ENCODE peak calls at places on chromosomes 13 and 19, in ten cellular contexts. O is ovary; F is H1; Y is right lobe of liver; B is fibroblast of the aortic adventitia; A is fibroblast of pulmonary artery; D is cardiac fibroblast; S is heart right ventricle; R is PC-9; K is CD8-positive, alpha-beta memory T cell. V is an unnamed sample.

GRCh38 chr13:60335531-60335930 is 61.5 kb upstream of the TDRD3 start:
- DNase-seq in S (no peak), Y (no peak), B (peak), D (peak), O (no peak), R (no peak), F (no peak), K (peak), A (peak), V (no peak)

GRCh38 chr13:80469841-80470378 is 129.0 kb upstream of the SPRY2 start:
- DNase-seq in F (no peak), Y (peak), D (peak), S (peak), B (peak), R (peak), A (peak), O (peak), K (no peak), V (peak)

GRCh38 chr13:80523134-80523533 is 182.2 kb upstream of the SPRY2 start:
- DNase-seq in B (no peak), O (no peak), Y (no peak), D (no peak), F (no peak), R (no peak), S (no peak), A (no peak), K (no peak), V (no peak)

GRCh38 chr13:110560606-110561334 is 752 bp downstream of the RAB20 start:
- DNase-seq in O (no peak), K (peak), F (no peak), B (peak), D (peak), R (peak), S (peak), Y (no peak), A (peak), V (no peak)

GRCh38 chr19:22783651-22784050 is 300 bp downstream of the ZNF99 start:
- DNase-seq in S (peak), R (no peak), B (no peak), D (no peak), F (no peak), Y (no peak), K (no peak), A (no peak), O (no peak), V (no peak)

GRCh38 chr19:38564981-38565685 is 52.6 kb downstream of the MAP4K1 start:
- DNase-seq in A (no peak), F (no peak), R (no peak), D (no peak), B (no peak), S (no peak), K (no peak), Y (no peak), O (no peak), V (no peak)

GRCh38 chr13:107373551-107373950 is 805.6 kb upstream of the ARGLU1 start:
- DNase-seq in D (peak), A (peak), F (no peak), Y (no peak), B (peak), S (no peak), K (no peak), R (peak), O (no peak), V (no peak)

GRCh38 chr19:46015080-46015960 is 7.5 kb downstream of the PGLYRP1 start:
- DNase-seq in K (peak), F (peak), D (peak), B (no peak), Y (peak), A (peak), S (peak), R (peak), O (peak), V (peak)

GRCh38 chr19:7440188-7440975 is 48.5 kb downstream of the PEX11G start:
- DNase-seq in K (no peak), O (no peak), S (no peak), F (no peak), R (no peak), B (no peak), A (no peak), Y (no peak), D (no peak), V (no peak)

GRCh38 chr19:19026299-19026971 is 6.9 kb downstream of the SUGP2 start:
- DNase-seq in D (peak), B (peak), O (no peak), A (peak), R (no peak), K (no peak), F (no peak), Y (peak), S (no peak), V (no peak)

DNA sequence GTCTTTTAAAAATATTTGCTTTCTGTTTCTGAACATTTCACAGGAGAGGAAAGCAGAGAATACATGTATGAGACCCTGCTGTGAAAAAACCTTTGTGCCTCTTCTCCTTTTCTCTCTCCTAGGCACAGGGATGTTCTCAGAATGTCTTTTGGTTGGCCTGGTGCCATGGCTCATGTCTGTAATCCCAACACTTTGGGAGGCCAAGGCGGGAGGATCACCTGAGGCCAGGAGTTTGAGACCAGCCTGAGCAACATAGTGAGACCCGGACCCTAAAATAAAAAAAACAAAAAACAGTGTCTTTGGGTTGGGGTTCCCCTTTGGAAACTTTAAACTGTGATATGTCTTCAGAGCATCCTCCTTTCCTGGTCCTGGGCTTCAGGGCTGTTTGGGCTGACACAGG is 1.5 kb downstream of the ZNF627 start:
- DNase-seq in F (no peak), A (no peak), S (no peak), K (no peak), Y (no peak), R (no peak), O (no peak), B (no peak), D (no peak), V (no peak)
- H3K4me3 ChIP-seq in F (no peak), A (peak), S (no peak), K (no peak), Y (no peak), R (peak), O (no peak), B (peak), D (no peak), V (no peak)

GRCh38 chr19:14150041-14150769 is 13.8 kb upstream of the ASF1B start:
- DNase-seq in B (no peak), R (no peak), S (no peak), Y (no peak), K (no peak), O (no peak), F (no peak), A (no peak), D (no peak), V (no peak)
- H3K4me3 ChIP-seq in B (peak), R (no peak), S (peak), Y (no peak), K (peak), O (no peak), F (no peak), A (peak), D (no peak), V (no peak)

GRCh38 chr19:40054632-40055031 is 1.4 kb downstream of the ZNF780B start:
- DNase-seq in R (no peak), S (no peak), F (no peak), Y (no peak), A (no peak), B (no peak), O (no peak), K (no peak), D (no peak), V (no peak)
- H3K4me3 ChIP-seq in R (no peak), S (no peak), F (peak), Y (no peak), A (peak), B (peak), O (no peak), K (peak), D (no peak), V (peak)

GRCh38 chr19:13102666-13103584 is at the start of gene LYL1:
- DNase-seq in O (peak), B (peak), R (no peak), A (peak), S (peak), K (no peak), D (peak), Y (peak), F (peak), V (peak)
- H3K4me3 ChIP-seq in O (peak), B (peak), R (no peak), A (peak), S (peak), K (peak), D (peak), Y (peak), F (peak), V (peak)

GRCh38 chr13:26950546-26950945 is 190.0 kb upstream of the GPR12 start:
- DNase-seq in K (no peak), F (no peak), Y (no peak), O (no peak), A (no peak), B (no peak), S (no peak), D (no peak), R (no peak), V (no peak)

GRCh38 chr13:26950968-26951367 is 190.4 kb upstream of the GPR12 start:
- DNase-seq in Y (no peak), O (no peak), R (no peak), B (no peak), S (no peak), D (no peak), A (no peak), F (no peak), K (no peak), V (no peak)

GRCh38 chr13:26951581-26952177 is 191.1 kb upstream of the GPR12 start:
- DNase-seq in O (no peak), B (peak), Y (peak), S (no peak), A (no peak), F (no peak), D (no peak), K (no peak), R (peak), V (no peak)

GRCh38 chr13:26953273-26953672 is 192.7 kb upstream of the GPR12 start:
- DNase-seq in A (no peak), F (no peak), B (no peak), Y (no peak), K (no peak), O (no peak), S (no peak), D (no peak), R (no peak), V (no peak)

GRCh38 chr13:26952551-26953138 is 192.1 kb upstream of the GPR12 start:
- DNase-seq in B (no peak), R (no peak), Y (no peak), S (no peak), F (no peak), O (no peak), A (no peak), D (no peak), K (no peak), V (no peak)
- H3K4me3 ChIP-seq in B (no peak), R (no peak), Y (no peak), S (no peak), F (no peak), O (no peak), A (no peak), D (no peak), K (no peak), V (no peak)

GRCh38 chr13:30499338-30499737 is 33.6 kb upstream of the HMGB1 start:
- DNase-seq in D (no peak), S (no peak), B (no peak), O (no peak), F (no peak), R (no peak), A (no peak), K (no peak), Y (no peak), V (no peak)

GRCh38 chr13:30493670-30494381 is 28.1 kb upstream of the HMGB1 start:
- DNase-seq in F (no peak), K (no peak), A (no peak), B (no peak), D (no peak), R (no peak), S (no peak), O (no peak), Y (no peak), V (no peak)

GRCh38 chr13:30496147-30496546 is 30.4 kb upstream of the HMGB1 start:
- DNase-seq in O (no peak), S (no peak), A (no peak), K (no peak), F (no peak), R (no peak), B (no peak), Y (no peak), D (no peak), V (no peak)
- H3K4me3 ChIP-seq in O (no peak), S (no peak), A (no peak), K (no peak), F (no peak), R (no peak), B (no peak), Y (no peak), D (no peak), V (no peak)

DNA sequence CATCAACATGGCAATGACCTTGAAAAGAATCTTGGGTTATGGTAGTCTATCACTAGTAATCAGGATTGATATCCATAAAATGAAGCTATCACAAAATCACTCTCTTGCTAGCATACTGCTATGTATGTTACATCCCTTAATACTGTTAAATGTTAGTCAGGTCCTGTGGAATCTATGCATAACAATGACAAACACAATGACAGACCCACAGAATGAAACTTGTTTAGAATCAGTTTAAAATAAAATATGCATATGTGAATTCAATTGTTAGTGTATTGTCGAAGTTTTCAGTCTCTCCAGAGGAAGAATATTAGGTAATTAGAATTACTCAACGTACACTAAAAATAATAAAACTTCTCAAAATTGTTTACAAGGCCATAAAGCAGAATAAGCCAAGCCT is 137.6 kb downstream of the DACH1 start:
- DNase-seq in F (no peak), O (no peak), K (no peak), S (no peak), D (no peak), A (no peak), B (no peak), Y (no peak), R (no peak), V (no peak)
- H3K4me3 ChIP-seq in F (no peak), O (no peak), K (no peak), S (no peak), D (no peak), A (no peak), B (no peak), Y (no peak), R (no peak), V (no peak)

DNA sequence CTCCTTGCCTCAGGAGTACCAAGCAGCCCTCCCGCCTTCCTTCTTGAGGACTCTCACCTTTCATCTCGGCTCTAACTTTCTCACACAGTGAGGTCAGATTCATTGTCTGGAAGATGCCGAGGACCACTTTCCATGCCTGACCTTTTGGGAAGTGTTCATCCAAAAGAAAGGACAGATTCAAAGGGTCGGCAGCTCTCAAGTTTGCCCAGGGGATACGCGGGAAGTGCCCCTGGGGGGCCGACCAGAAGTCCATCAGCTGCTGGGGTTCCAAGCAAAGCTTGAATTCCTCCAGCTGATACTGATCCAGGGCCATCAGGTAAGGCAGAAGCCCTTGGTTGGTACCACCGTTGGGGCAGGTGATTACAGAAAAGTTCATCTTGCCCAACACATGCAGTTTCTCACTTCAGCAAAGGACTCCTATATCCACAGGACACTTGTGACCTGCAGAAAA is at the start of gene NLRP13:
- DNase-seq in K (no peak), F (no peak), O (no peak), A (no peak), D (no peak), S (no peak), Y (no peak), R (no peak), B (no peak), V (no peak)
- H3K4me3 ChIP-seq in K (no peak), F (no peak), O (no peak), A (no peak), D (no peak), S (no peak), Y (no peak), R (no peak), B (no peak), V (no peak)

V was measured in kidney.